ENCODE peak calls at places on chromosomes 12 and 14, in nine cellular contexts. Z, P, L, S, A, D, W, H and C are unnamed samples.

GRCh38 chr14:71651228-71651627 is 281.0 kb upstream of the RGS6 start:
- DNase-seq in Z (no peak), P (no peak), L (no peak), S (no peak), A (no peak), D (peak), W (no peak), H (no peak), C (no peak)

GRCh38 chr14:59262717-59263469 is 74.4 kb downstream of the DAAM1 start:
- DNase-seq in Z (peak), P (no peak), L (no peak), S (no peak), A (no peak), D (no peak), W (no peak), H (peak), C (no peak)

GRCh38 chr12:105013892-105014291 is 27.8 kb downstream of the NOPCHAP1 start:
- DNase-seq in Z (no peak), P (no peak), L (no peak), S (no peak), A (no peak), D (peak), W (no peak), H (no peak), C (no peak)

GRCh38 chr14:61542848-61543790 is 152.2 kb upstream of the HIF1A start:
- DNase-seq in Z (no peak), P (no peak), L (no peak), S (no peak), A (no peak), D (no peak), W (no peak), H (no peak), C (no peak)

GRCh38 chr12:107411792-107412535 is 273.6 kb upstream of the PWP1 start:
- DNase-seq in Z (no peak), P (no peak), L (no peak), S (no peak), A (no peak), D (peak), W (no peak), H (no peak), C (no peak)

GRCh38 chr14:93759781-93760307 is 28.4 kb downstream of the PRIMA1 start:
- DNase-seq in Z (no peak), P (no peak), L (peak), S (no peak), A (peak), D (no peak), W (no peak), H (peak), C (peak)

GRCh38 chr14:103361868-103362267 is 23.3 kb upstream of the MARK3 start:
- DNase-seq in Z (no peak), P (no peak), L (no peak), S (no peak), A (no peak), D (peak), W (peak), H (no peak), C (no peak)

GRCh38 chr14:51597511-51597920 is 54.2 kb upstream of the FRMD6 start:
- DNase-seq in Z (no peak), P (no peak), L (no peak), S (no peak), A (no peak), D (peak), W (no peak), H (no peak), C (no peak)

GRCh38 chr14:95531473-95531872 is 3.4 kb upstream of the GLRX5 start:
- DNase-seq in Z (no peak), P (no peak), L (no peak), S (no peak), A (no peak), D (peak), W (peak), H (no peak), C (no peak)

GRCh38 chr12:104630230-104630670 is 173.5 kb downstream of the CHST11 start:
- DNase-seq in Z (no peak), P (no peak), L (no peak), S (no peak), A (no peak), D (no peak), W (no peak), H (peak), C (no peak)

GRCh38 chr12:93813972-93814821 is 137.0 kb downstream of the CRADD start:
- DNase-seq in Z (no peak), P (no peak), L (peak), S (no peak), A (peak), D (peak), W (no peak), H (no peak), C (peak)

GRCh38 chr14:23078692-23079116 is 16.2 kb downstream of the ACIN1 start:
- DNase-seq in Z (no peak), P (no peak), L (peak), S (no peak), A (no peak), D (peak), W (no peak), H (no peak), C (peak)

GRCh38 chr14:55102141-55102547 is 26.9 kb upstream of the LGALS3 start:
- DNase-seq in Z (peak), P (peak), L (peak), S (no peak), A (no peak), D (peak), W (no peak), H (peak), C (peak)

GRCh38 chr14:37270629-37271028 is 72.9 kb downstream of the MIPOL1 start:
- DNase-seq in Z (no peak), P (no peak), L (no peak), S (no peak), A (no peak), D (no peak), W (no peak), H (no peak), C (no peak)

GRCh38 chr14:55073856-55074255 is 22.4 kb downstream of the MAPK1IP1L start:
- DNase-seq in Z (no peak), P (no peak), L (no peak), S (no peak), A (no peak), D (peak), W (peak), H (no peak), C (no peak)

GRCh38 chr12:40446385-40446784 is 221.6 kb downstream of the LRRK2 start:
- DNase-seq in Z (peak), P (no peak), L (no peak), S (no peak), A (peak), D (no peak), W (peak), H (no peak), C (no peak)

GRCh38 chr12:78863482-78864427 is 819 bp upstream of the SYT1 start:
- DNase-seq in Z (peak), P (no peak), L (peak), S (no peak), A (peak), D (peak), W (no peak), H (peak), C (no peak)

GRCh38 chr12:65858831-65859230 is 34.5 kb downstream of the HMGA2 start:
- DNase-seq in Z (no peak), P (no peak), L (no peak), S (no peak), A (no peak), D (no peak), W (no peak), H (no peak), C (no peak)

GRCh38 chr14:95513261-95513660 is 3.2 kb downstream of the SYNE3 start:
- DNase-seq in Z (no peak), P (no peak), L (no peak), S (no peak), A (no peak), D (no peak), W (no peak), H (no peak), C (no peak)

GRCh38 chr12:26402648-26403047 is 207.3 kb downstream of the SSPN start:
- DNase-seq in Z (peak), P (no peak), L (no peak), S (no peak), A (no peak), D (peak), W (no peak), H (peak), C (no peak)

GRCh38 chr12:38662851-38663250 is 242.5 kb downstream of the CPNE8 start:
- DNase-seq in Z (no peak), P (no peak), L (no peak), S (no peak), A (no peak), D (no peak), W (peak), H (no peak), C (no peak)